ENCODE peak calls at places on chromosome 11, in four cellular contexts. L is mesendoderm, B is H1, V is trophoblast cell. F is an unnamed sample. For H3K79me2, the result is how much of the 10 kb centered on the place peaks cover.

GRCh38 chr11:13462311-13462927 is 603 bp downstream of the BTBD10 start:
- DNase-seq in V (peak), L (peak), B (no peak), F (peak)

GRCh38 chr11:35487532-35488078 is 37.8 kb downstream of the PAMR1 start:
- DNase-seq in B (peak), L (peak), V (no peak), F (peak)

GRCh38 chr11:111976614-111977140 is 39.5 kb downstream of the DIXDC1 start:
- DNase-seq in B (no peak), L (peak), V (peak), F (no peak)

GRCh38 chr11:116576523-116576922 is 196.3 kb downstream of the BUD13 start:
- DNase-seq in B (no peak), V (no peak), L (peak), F (no peak)

GRCh38 chr11:63914896-63915681 is 1.9 kb downstream of the RCOR2 start:
- DNase-seq in B (no peak), V (no peak), L (peak), F (no peak)

GRCh38 chr11:113161671-113162589 is 152.5 kb upstream of the TTC12 start:
- DNase-seq in V (no peak), L (no peak), B (no peak), F (no peak)

GRCh38 chr11:19426022-19426718 is 185.4 kb upstream of the E2F8 start:
- DNase-seq in V (no peak), B (no peak), L (no peak), F (no peak)

GRCh38 chr11:19995131-19995530 is 165.1 kb downstream of the DBX1 start:
- DNase-seq in V (peak), B (no peak), L (no peak), F (no peak)

GRCh38 chr11:6345356-6345755 is 25.1 kb upstream of the CAVIN3 start:
- DNase-seq in B (no peak), L (no peak), V (no peak), F (no peak)

GRCh38 chr11:73167555-73167954 is 25.4 kb upstream of the FCHSD2 start:
- DNase-seq in V (no peak), B (no peak), L (no peak), F (no peak)

GRCh38 chr11:129041611-129042018 is 98.9 kb upstream of the TP53AIP1 start:
- DNase-seq in B (no peak), L (no peak), V (no peak), F (no peak)

GRCh38 chr11:43541993-43542392 is 138.5 kb upstream of the HSD17B12 start:
- DNase-seq in L (no peak), V (no peak), B (no peak), F (no peak)

GRCh38 chr11:69490516-69490915 is 9.1 kb downstream of the LINC01488 start:
- DNase-seq in V (no peak), B (no peak), L (no peak), F (no peak)

GRCh38 chr11:27404427-27404826 is 41.4 kb upstream of the CCDC34 start:
- DNase-seq in V (no peak), B (no peak), L (no peak), F (no peak)

GRCh38 chr11:27401280-27401679 is 38.3 kb upstream of the CCDC34 start:
- DNase-seq in L (no peak), B (no peak), V (no peak), F (no peak)

GRCh38 chr11:27403195-27403594 is 40.2 kb upstream of the CCDC34 start:
- DNase-seq in L (no peak), V (no peak), B (no peak), F (no peak)

GRCh38 chr11:27401760-27402316 is 38.8 kb upstream of the CCDC34 start:
- DNase-seq in B (no peak), V (no peak), L (no peak), F (no peak)

DNA sequence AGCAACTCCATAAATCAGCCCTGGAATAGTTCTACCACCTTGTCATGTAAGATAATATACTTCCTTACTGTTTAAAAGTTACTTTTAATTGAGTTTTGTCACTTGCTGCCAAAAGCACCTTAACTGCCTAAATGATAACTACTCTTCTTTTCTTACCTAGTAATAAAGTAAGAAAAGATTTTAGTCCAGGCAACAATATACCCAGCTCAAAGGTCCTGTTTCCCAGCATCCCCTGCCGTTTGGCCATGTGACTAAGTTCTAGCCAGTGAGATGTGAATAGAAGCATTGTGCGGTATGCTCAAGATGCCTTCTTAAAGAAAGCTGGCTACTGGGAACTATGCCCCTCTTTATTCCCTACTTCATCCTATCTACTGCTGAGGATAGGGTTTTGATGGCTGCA is 39.4 kb upstream of the CCDC34 start:
- DNase-seq in B (no peak), L (no peak), V (no peak), F (no peak)
- H3K79me2 ChIP-seq in B (under half), L (under half), V (under half), F (under half)

GRCh38 chr11:86660011-86660595 is 12.3 kb downstream of the ME3 start:
- DNase-seq in L (no peak), V (no peak), B (no peak), F (no peak)

GRCh38 chr11:86663741-86664140 is 8.7 kb downstream of the ME3 start:
- DNase-seq in V (no peak), L (no peak), B (no peak), F (no peak)

GRCh38 chr11:86658534-86658933 is 13.9 kb downstream of the ME3 start:
- DNase-seq in B (no peak), V (no peak), L (no peak), F (no peak)
- H4K8ac ChIP-seq in B (no peak), V (no peak), L (no peak), F (no peak)

DNA sequence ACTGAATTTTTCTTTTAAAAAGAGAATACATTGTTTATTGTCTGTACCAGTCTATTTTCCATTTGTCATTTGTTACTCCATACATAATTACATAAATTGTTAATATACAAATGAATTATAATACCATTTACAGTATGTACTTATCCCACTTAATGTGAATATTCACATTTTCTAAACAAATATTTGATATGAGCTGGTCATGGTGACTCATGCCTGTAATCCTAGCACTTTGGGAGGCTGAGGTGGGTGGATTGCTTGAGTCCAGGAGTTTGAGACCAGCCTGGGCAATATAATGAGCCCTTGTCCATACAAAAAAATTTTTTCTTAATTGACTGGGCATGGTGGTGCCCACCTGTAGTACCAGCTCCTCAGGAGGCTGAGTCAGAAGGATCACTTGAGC is 6.8 kb downstream of the SC5D start:
- DNase-seq in V (no peak), B (no peak), L (no peak), F (no peak)
- H3K79me2 ChIP-seq in V (under half), B (half or more), L (half or more), F (half or more)

GRCh38 chr11:12183827-12184620 is 73.6 kb downstream of the MICAL2 start:
- DNase-seq in B (no peak), V (peak), L (no peak), F (no peak)
- H4K8ac ChIP-seq in B (no peak), V (peak), L (no peak), F (no peak)

GRCh38 chr11:123451183-123451907 is 21.3 kb downstream of the GRAMD1B start:
- DNase-seq in V (no peak), L (no peak), B (no peak), F (no peak)

GRCh38 chr11:123454060-123454651 is 24.1 kb downstream of the GRAMD1B start:
- DNase-seq in B (no peak), V (peak), L (peak), F (no peak)

GRCh38 chr11:123457187-123457770 is 27.2 kb downstream of the GRAMD1B start:
- DNase-seq in L (no peak), B (no peak), V (peak), F (no peak)

GRCh38 chr11:123452799-123453198 is 22.7 kb downstream of the GRAMD1B start:
- DNase-seq in B (no peak), L (no peak), V (no peak), F (no peak)

DNA sequence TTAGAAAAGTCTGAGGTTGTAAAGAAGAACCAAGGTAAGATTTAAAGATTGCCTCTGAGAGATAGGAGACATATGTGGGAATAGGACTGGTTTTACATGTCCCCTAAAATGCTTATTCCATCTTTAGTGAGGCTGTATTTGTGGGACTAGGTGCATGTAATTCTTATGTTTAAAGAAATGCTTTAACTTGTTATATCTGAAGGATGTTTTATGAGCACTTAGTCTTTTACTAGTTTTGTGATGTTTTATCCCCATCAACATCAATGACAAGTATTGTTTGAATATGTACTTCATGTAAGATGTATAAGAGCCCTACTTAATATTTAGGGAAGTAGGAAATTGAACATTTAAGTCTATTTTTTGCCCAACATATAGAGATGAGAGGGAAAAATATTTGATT is 24.7 kb downstream of the GRAMD1B start:
- DNase-seq in V (no peak), L (no peak), B (no peak), F (no peak)
- H3K79me2 ChIP-seq in V (under half), L (under half), B (under half), F (under half)

F was measured in H9.